ENCODE peak calls at places on chromosome 2, in five cellular contexts. I is stimulated activated CD8-positive, alpha-beta memory T cell treated with anti-CD3 and anti-CD28 coated beads, Interleukin-2, amount 100 ng/mL, for 1 hour; C is IMR-90; N is GM12864; V is CD8-positive, alpha-beta memory T cell. G is an unnamed sample.

GRCh38 chr2:79982445-79982844 is 322.1 kb downstream of the LRRTM1 start:
- DNase-seq in V (no peak), C (no peak), N (no peak), I (no peak), G (peak)

GRCh38 chr2:179677148-179677688 is 184.2 kb downstream of the ZNF385B start:
- DNase-seq in N (no peak), I (no peak), C (peak), V (no peak), G (no peak)

GRCh38 chr2:127651987-127652550 is 6.1 kb downstream of the GPR17 start:
- DNase-seq in I (no peak), V (no peak), N (no peak), C (no peak), G (peak)

GRCh38 chr2:128308284-128308731 is 10.4 kb downstream of the HS6ST1 start:
- DNase-seq in V (no peak), C (no peak), N (no peak), I (no peak), G (no peak)

GRCh38 chr2:134727385-134727784 is 8.6 kb upstream of the TMEM163 start:
- DNase-seq in C (no peak), V (no peak), N (no peak), I (no peak), G (no peak)

GRCh38 chr2:86026744-86027065 is 79.0 kb downstream of the POLR1A start:
- DNase-seq in V (no peak), C (no peak), I (no peak), N (no peak), G (no peak)

GRCh38 chr2:64376926-64377325 is 77.0 kb upstream of the LGALSL start:
- DNase-seq in N (no peak), C (no peak), V (no peak), I (no peak), G (no peak)

GRCh38 chr2:83602753-83603152 is 856.3 kb downstream of the SUCLG1 start:
- DNase-seq in I (no peak), N (no peak), C (no peak), V (no peak), G (peak)

GRCh38 chr2:238573065-238573778 is 146.5 kb downstream of the ASB1 start:
- DNase-seq in N (no peak), C (no peak), V (no peak), I (no peak), G (peak)

GRCh38 chr2:193743089-193743488 is 1548.4 kb upstream of the TMEFF2 start:
- DNase-seq in V (no peak), C (no peak), I (no peak), N (no peak), G (no peak)

GRCh38 chr2:46480562-46480961 is 1.2 kb downstream of the TMEM247 start:
- DNase-seq in I (no peak), N (no peak), C (no peak), V (no peak), G (no peak)

GRCh38 chr2:116879646-116880045 is 934.8 kb upstream of the DDX18 start:
- DNase-seq in I (no peak), V (no peak), N (no peak), C (no peak), G (peak)

GRCh38 chr2:181070119-181070833 is 89.9 kb downstream of the UBE2E3 start:
- DNase-seq in N (no peak), V (no peak), C (peak), I (no peak), G (peak)

GRCh38 chr2:118371500-118371899 is 283.2 kb downstream of the INSIG2 start:
- DNase-seq in N (no peak), V (no peak), C (peak), I (no peak), G (peak)

GRCh38 chr2:217742837-217743236 is 260.0 kb downstream of the TNS1 start:
- DNase-seq in I (no peak), C (no peak), N (no peak), V (no peak), G (no peak)

GRCh38 chr2:62792408-62792807 is 86.9 kb downstream of the EHBP1 start:
- DNase-seq in C (no peak), V (no peak), I (no peak), N (no peak), G (no peak)

GRCh38 chr2:242060212-242060835 is 190.8 kb downstream of the RTP5 start:
- DNase-seq in V (no peak), I (no peak), C (peak), N (no peak), G (no peak)

GRCh38 chr2:189394525-189394924 is 46.7 kb upstream of the WDR75 start:
- DNase-seq in V (no peak), C (no peak), I (no peak), N (no peak), G (no peak)

GRCh38 chr2:61557386-61557785 is 19.2 kb upstream of the XPO1 start:
- DNase-seq in C (no peak), N (no peak), I (no peak), V (no peak), G (no peak)

GRCh38 chr2:234377761-234378341 is 119.0 kb downstream of the ARL4C start:
- DNase-seq in V (no peak), C (peak), N (no peak), I (no peak), G (peak)

GRCh38 chr2:121049141-121049540 is 235.9 kb downstream of the TFCP2L1 start:
- DNase-seq in I (no peak), V (no peak), C (no peak), N (no peak), G (no peak)